ENCODE peak calls at places on chromosomes 12 and 14, in seven cellular contexts. One of them, this sample, is unnamed.

GRCh38 chr12:54047160-54047963 is 6.3 kb upstream of the HOXC4 start:
- DNase-seq in lung: no peak
- DNase-seq in OCI-LY7: no peak
- DNase-seq in stomach: no peak
- DNase-seq in spleen: peak
- DNase-seq in HCT116: no peak
- DNase-seq in fibroblast of pulmonary artery: no peak
- DNase-seq in this sample: no peak

GRCh38 chr14:99479160-99479902 is 1.3 kb downstream of the SETD3 start:
- DNase-seq in lung: no peak
- DNase-seq in OCI-LY7: no peak
- DNase-seq in stomach: no peak
- DNase-seq in spleen: no peak
- DNase-seq in HCT116: no peak
- DNase-seq in fibroblast of pulmonary artery: peak
- DNase-seq in this sample: no peak

GRCh38 chr12:96811083-96811482 is 96.0 kb upstream of the NEDD1 start:
- DNase-seq in lung: no peak
- DNase-seq in OCI-LY7: no peak
- DNase-seq in stomach: no peak
- DNase-seq in spleen: no peak
- DNase-seq in HCT116: no peak
- DNase-seq in fibroblast of pulmonary artery: peak
- DNase-seq in this sample: peak

GRCh38 chr12:107666009-107666408 is 19.6 kb upstream of the PWP1 start:
- DNase-seq in lung: no peak
- DNase-seq in OCI-LY7: no peak
- DNase-seq in stomach: no peak
- DNase-seq in spleen: no peak
- DNase-seq in HCT116: no peak
- DNase-seq in fibroblast of pulmonary artery: no peak
- DNase-seq in this sample: no peak

GRCh38 chr14:75259946-75260545 is 18.6 kb upstream of the FOS start:
- DNase-seq in lung: no peak
- DNase-seq in OCI-LY7: no peak
- DNase-seq in stomach: no peak
- DNase-seq in spleen: no peak
- DNase-seq in HCT116: no peak
- DNase-seq in fibroblast of pulmonary artery: no peak
- DNase-seq in this sample: no peak

GRCh38 chr12:114625294-114625851 is 58.6 kb downstream of the TBX3 start:
- DNase-seq in lung: peak
- DNase-seq in OCI-LY7: peak
- DNase-seq in stomach: peak
- DNase-seq in spleen: no peak
- DNase-seq in HCT116: peak
- DNase-seq in fibroblast of pulmonary artery: peak
- DNase-seq in this sample: peak

GRCh38 chr12:52951126-52951525 is 2.2 kb downstream of the KRT18 start:
- DNase-seq in lung: no peak
- DNase-seq in OCI-LY7: no peak
- DNase-seq in stomach: no peak
- DNase-seq in spleen: no peak
- DNase-seq in HCT116: no peak
- DNase-seq in fibroblast of pulmonary artery: no peak
- DNase-seq in this sample: no peak

GRCh38 chr12:77120156-77120555 is 54.8 kb upstream of the E2F7 start:
- DNase-seq in lung: no peak
- DNase-seq in OCI-LY7: no peak
- DNase-seq in stomach: no peak
- DNase-seq in spleen: no peak
- DNase-seq in HCT116: peak
- DNase-seq in fibroblast of pulmonary artery: peak
- DNase-seq in this sample: peak

GRCh38 chr12:108173160-108173559 is 44.1 kb downstream of the WSCD2 start:
- DNase-seq in lung: no peak
- DNase-seq in OCI-LY7: no peak
- DNase-seq in stomach: no peak
- DNase-seq in spleen: no peak
- DNase-seq in HCT116: no peak
- DNase-seq in fibroblast of pulmonary artery: no peak
- DNase-seq in this sample: no peak

GRCh38 chr12:4034926-4035325 is 161.7 kb upstream of the PARP11 start:
- DNase-seq in lung: no peak
- DNase-seq in OCI-LY7: no peak
- DNase-seq in stomach: no peak
- DNase-seq in spleen: no peak
- DNase-seq in HCT116: no peak
- DNase-seq in fibroblast of pulmonary artery: no peak
- DNase-seq in this sample: no peak

GRCh38 chr12:62785941-62786559 is 148.9 kb downstream of the PPM1H start:
- DNase-seq in lung: peak
- DNase-seq in OCI-LY7: no peak
- DNase-seq in stomach: no peak
- DNase-seq in spleen: no peak
- DNase-seq in HCT116: peak
- DNase-seq in fibroblast of pulmonary artery: peak
- DNase-seq in this sample: peak

GRCh38 chr12:116690016-116690709 is 47.7 kb downstream of the SPRING1 start:
- DNase-seq in lung: no peak
- DNase-seq in OCI-LY7: no peak
- DNase-seq in stomach: no peak
- DNase-seq in spleen: no peak
- DNase-seq in HCT116: no peak
- DNase-seq in fibroblast of pulmonary artery: no peak
- DNase-seq in this sample: no peak

GRCh38 chr12:19967001-19967400 is 401.3 kb upstream of the PDE3A start:
- DNase-seq in lung: no peak
- DNase-seq in OCI-LY7: no peak
- DNase-seq in stomach: no peak
- DNase-seq in spleen: no peak
- DNase-seq in HCT116: no peak
- DNase-seq in fibroblast of pulmonary artery: peak
- DNase-seq in this sample: no peak

GRCh38 chr14:35747379-35747778 is 61.7 kb downstream of the RALGAPA1 start:
- DNase-seq in lung: no peak
- DNase-seq in OCI-LY7: no peak
- DNase-seq in stomach: no peak
- DNase-seq in spleen: no peak
- DNase-seq in HCT116: no peak
- DNase-seq in fibroblast of pulmonary artery: peak
- DNase-seq in this sample: no peak
- H3K4me3 ChIP-seq in lung: no peak
- H3K4me3 ChIP-seq in OCI-LY7: no peak
- H3K4me3 ChIP-seq in stomach: no peak
- H3K4me3 ChIP-seq in spleen: no peak
- H3K4me3 ChIP-seq in HCT116: no peak
- H3K4me3 ChIP-seq in fibroblast of pulmonary artery: no peak
- H3K4me3 ChIP-seq in this sample: no peak

GRCh38 chr12:1518486-1518762 is 76.0 kb downstream of the FBXL14 start:
- DNase-seq in lung: no peak
- DNase-seq in OCI-LY7: no peak
- DNase-seq in stomach: no peak
- DNase-seq in spleen: no peak
- DNase-seq in HCT116: no peak
- DNase-seq in fibroblast of pulmonary artery: no peak
- DNase-seq in this sample: peak

GRCh38 chr12:1518763-1519516 is 75.4 kb downstream of the FBXL14 start:
- DNase-seq in lung: no peak
- DNase-seq in OCI-LY7: no peak
- DNase-seq in stomach: no peak
- DNase-seq in spleen: no peak
- DNase-seq in HCT116: peak
- DNase-seq in fibroblast of pulmonary artery: peak
- DNase-seq in this sample: peak

GRCh38 chr12:1515428-1515827 is 79.0 kb downstream of the FBXL14 start:
- DNase-seq in lung: no peak
- DNase-seq in OCI-LY7: no peak
- DNase-seq in stomach: no peak
- DNase-seq in spleen: no peak
- DNase-seq in HCT116: no peak
- DNase-seq in fibroblast of pulmonary artery: no peak
- DNase-seq in this sample: no peak

GRCh38 chr12:1517734-1518485 is 76.5 kb downstream of the FBXL14 start:
- DNase-seq in lung: no peak
- DNase-seq in OCI-LY7: no peak
- DNase-seq in stomach: no peak
- DNase-seq in spleen: no peak
- DNase-seq in HCT116: no peak
- DNase-seq in fibroblast of pulmonary artery: no peak
- DNase-seq in this sample: no peak

GRCh38 chr12:1517007-1517406 is 77.4 kb downstream of the FBXL14 start:
- DNase-seq in lung: no peak
- DNase-seq in OCI-LY7: peak
- DNase-seq in stomach: no peak
- DNase-seq in spleen: no peak
- DNase-seq in HCT116: no peak
- DNase-seq in fibroblast of pulmonary artery: peak
- DNase-seq in this sample: peak
- TF ChIP-seq CTCF in lung: no peak
- TF ChIP-seq CTCF in OCI-LY7: peak
- TF ChIP-seq CTCF in stomach: no peak
- TF ChIP-seq CTCF in spleen: no peak
- TF ChIP-seq CTCF in HCT116: peak
- TF ChIP-seq CTCF in fibroblast of pulmonary artery: peak
- TF ChIP-seq CTCF in this sample: peak

GRCh38 chr14:60328588-60328987 is 79.6 kb downstream of the PPM1A start:
- DNase-seq in lung: no peak
- DNase-seq in OCI-LY7: peak
- DNase-seq in stomach: no peak
- DNase-seq in spleen: no peak
- DNase-seq in HCT116: no peak
- DNase-seq in fibroblast of pulmonary artery: no peak
- DNase-seq in this sample: no peak

GRCh38 chr14:60331201-60332045 is 82.4 kb downstream of the PPM1A start:
- DNase-seq in lung: peak
- DNase-seq in OCI-LY7: peak
- DNase-seq in stomach: peak
- DNase-seq in spleen: peak
- DNase-seq in HCT116: peak
- DNase-seq in fibroblast of pulmonary artery: peak
- DNase-seq in this sample: peak

GRCh38 chr14:60327447-60328331 is 78.7 kb downstream of the PPM1A start:
- DNase-seq in lung: no peak
- DNase-seq in OCI-LY7: peak
- DNase-seq in stomach: peak
- DNase-seq in spleen: peak
- DNase-seq in HCT116: no peak
- DNase-seq in fibroblast of pulmonary artery: peak
- DNase-seq in this sample: peak

GRCh38 chr14:60332869-60333268 is 83.8 kb downstream of the PPM1A start:
- DNase-seq in lung: no peak
- DNase-seq in OCI-LY7: no peak
- DNase-seq in stomach: no peak
- DNase-seq in spleen: no peak
- DNase-seq in HCT116: no peak
- DNase-seq in fibroblast of pulmonary artery: no peak
- DNase-seq in this sample: no peak

DNA sequence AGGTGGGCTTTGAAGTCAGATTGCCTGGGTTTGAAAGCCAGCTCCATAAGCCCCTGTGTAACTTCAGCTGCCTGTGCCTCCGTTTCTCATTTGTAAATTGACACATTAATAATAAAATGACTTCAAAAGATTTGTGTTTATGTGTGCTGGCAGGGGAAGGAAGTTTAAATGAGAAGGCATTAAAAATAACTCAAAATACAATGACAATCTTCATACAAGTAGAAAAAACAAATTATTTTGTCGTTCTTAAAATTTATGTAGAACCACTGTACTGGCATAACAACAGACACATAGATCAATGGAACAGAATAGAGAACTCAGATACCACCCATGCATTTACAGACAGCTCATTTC is 83.0 kb downstream of the PPM1A start:
- DNase-seq in lung: no peak
- DNase-seq in OCI-LY7: no peak
- DNase-seq in stomach: no peak
- DNase-seq in spleen: no peak
- DNase-seq in HCT116: no peak
- DNase-seq in fibroblast of pulmonary artery: no peak
- DNase-seq in this sample: no peak
- H3K4me3 ChIP-seq in lung: no peak
- H3K4me3 ChIP-seq in OCI-LY7: peak
- H3K4me3 ChIP-seq in stomach: peak
- H3K4me3 ChIP-seq in spleen: peak
- H3K4me3 ChIP-seq in HCT116: no peak
- H3K4me3 ChIP-seq in fibroblast of pulmonary artery: no peak
- H3K4me3 ChIP-seq in this sample: no peak

DNA sequence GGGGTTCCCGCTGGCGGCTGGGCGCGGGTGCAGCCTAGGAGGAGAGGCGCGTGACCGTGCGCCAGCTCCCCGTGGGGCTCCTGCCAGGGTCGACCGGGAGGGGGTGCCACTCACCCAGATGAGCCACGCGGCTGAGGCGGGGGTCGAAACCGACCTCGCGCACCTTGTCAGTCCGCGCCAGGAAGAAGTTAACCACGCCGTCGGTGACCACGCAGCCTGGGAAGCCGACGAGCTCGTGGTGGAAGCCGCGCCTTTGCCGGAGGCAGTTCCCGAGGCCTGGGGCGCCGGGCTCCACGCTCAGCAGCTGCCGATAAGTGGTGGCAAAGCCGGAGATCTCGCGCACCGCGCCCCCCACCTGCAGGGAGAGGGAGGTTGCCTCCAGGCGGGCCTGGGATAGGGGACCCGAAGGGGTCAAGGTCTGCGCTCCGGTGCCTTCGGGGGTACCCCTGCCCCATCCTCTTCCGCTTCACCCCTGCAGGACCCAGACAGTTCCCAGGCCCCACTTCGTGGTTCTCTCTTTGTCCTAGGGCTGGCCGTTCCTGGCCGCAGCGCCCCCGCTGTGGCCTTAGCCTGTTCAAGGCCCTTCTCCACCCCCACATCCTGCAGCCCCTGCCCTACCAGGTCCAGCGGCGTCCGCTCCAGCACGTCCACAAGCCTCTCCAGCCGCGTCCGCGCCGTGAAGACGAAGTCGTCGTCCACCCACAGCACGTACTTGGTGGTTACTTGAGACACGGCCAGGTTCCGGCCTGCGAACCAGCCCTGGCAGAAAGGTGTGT is 5.3 kb downstream of the B4GALNT1 start:
- DNase-seq in lung: no peak
- DNase-seq in OCI-LY7: no peak
- DNase-seq in stomach: no peak
- DNase-seq in spleen: no peak
- DNase-seq in HCT116: no peak
- DNase-seq in fibroblast of pulmonary artery: no peak
- DNase-seq in this sample: no peak
- TF ChIP-seq CTCF in lung: no peak
- TF ChIP-seq CTCF in OCI-LY7: no peak
- TF ChIP-seq CTCF in stomach: no peak
- TF ChIP-seq CTCF in spleen: no peak
- TF ChIP-seq CTCF in HCT116: no peak
- TF ChIP-seq CTCF in fibroblast of pulmonary artery: no peak
- TF ChIP-seq CTCF in this sample: no peak

This sample was measured in epithelial cell of esophagus.